ENCODE peak calls at places on chromosomes 1 and 21, in five cellular contexts. C is H9, Q is osteocyte, L is heart right ventricle, S is PC-3. X is an unnamed sample.

GRCh38 chr1:101314244-101314643 is 77.4 kb downstream of the S1PR1 start:
- DNase-seq in C (no peak), Q (no peak), L (no peak), S (peak; percentile 52), X (no peak)

GRCh38 chr1:57142999-57143398 is 177.2 kb upstream of the C8B start:
- DNase-seq in C (no peak), Q (no peak), L (no peak), S (no peak), X (no peak)

GRCh38 chr1:78370356-78370755 is 120.4 kb upstream of the PTGFR start:
- DNase-seq in C (no peak), Q (no peak), L (no peak), S (peak; percentile 43), X (no peak)

GRCh38 chr1:160370561-160371345 is 3.9 kb downstream of the NHLH1 start:
- DNase-seq in C (no peak), Q (peak; percentile 76), L (no peak), S (no peak), X (peak; percentile 21)

GRCh38 chr1:27322569-27323116 is 680 bp downstream of the TMEM222 start:
- DNase-seq in C (no peak), Q (no peak), L (no peak), S (no peak), X (no peak)

GRCh38 chr1:84260852-84261518 is 40.5 kb upstream of the SAMD13 start:
- DNase-seq in C (no peak), Q (no peak), L (no peak), S (peak; percentile 83), X (no peak)

GRCh38 chr21:14120091-14120734 is 90.5 kb downstream of the LIPI start:
- DNase-seq in C (peak; percentile 59), Q (no peak), L (peak; percentile 16), S (peak; percentile 33), X (no peak)

GRCh38 chr1:37513795-37514349 is 694 bp downstream of the MEAF6 start:
- DNase-seq in C (peak; percentile 75), Q (peak; percentile 82), L (no peak), S (peak; percentile 32), X (peak; percentile 56)

GRCh38 chr21:28636988-28637691 is 355.5 kb downstream of the LTN1 start:
- DNase-seq in C (no peak), Q (no peak), L (no peak), S (peak; percentile 96), X (no peak)

GRCh38 chr1:43074244-43074643 is 97.8 kb downstream of the EBNA1BP2 start:
- DNase-seq in C (no peak), Q (no peak), L (no peak), S (peak; percentile 70), X (no peak)

GRCh38 chr1:172452536-172453159 is 8.8 kb upstream of the PIGC start:
- DNase-seq in C (no peak), Q (no peak), L (no peak), S (peak; percentile 53), X (no peak)

GRCh38 chr1:30749691-30750583 is 7.6 kb downstream of the LAPTM5 start:
- DNase-seq in C (no peak), Q (no peak), L (no peak), S (no peak), X (no peak)

GRCh38 chr1:64823691-64824476 is 79.0 kb downstream of the RAVER2 start:
- DNase-seq in C (peak; percentile 56), Q (no peak), L (no peak), S (peak; percentile 84), X (peak; percentile 74)

GRCh38 chr1:60427701-60428100 is 354.1 kb upstream of the C1orf87 start:
- DNase-seq in C (no peak), Q (no peak), L (no peak), S (no peak), X (no peak)

GRCh38 chr1:28193701-28194161 is 17.2 kb upstream of the PTAFR start:
- DNase-seq in C (peak; percentile 93), Q (no peak), L (no peak), S (peak; percentile 77), X (no peak)

GRCh38 chr1:151370211-151370911 is 2.1 kb downstream of the SELENBP1 start:
- DNase-seq in C (no peak), Q (no peak), L (peak; percentile 69), S (no peak), X (peak; percentile 60)

GRCh38 chr1:207032528-207033017 is at the start of gene C1orf116:
- DNase-seq in C (peak; percentile 95), Q (no peak), L (no peak), S (peak; percentile 99), X (no peak)

GRCh38 chr1:19007491-19008441 is 51.3 kb upstream of the IFFO2 start:
- DNase-seq in C (no peak), Q (peak; percentile 59), L (no peak), S (peak; percentile 44), X (no peak)

GRCh38 chr1:204623365-204623893 is 62.1 kb downstream of the LRRN2 start:
- DNase-seq in C (no peak), Q (no peak), L (no peak), S (peak; percentile 92), X (no peak)

DNA sequence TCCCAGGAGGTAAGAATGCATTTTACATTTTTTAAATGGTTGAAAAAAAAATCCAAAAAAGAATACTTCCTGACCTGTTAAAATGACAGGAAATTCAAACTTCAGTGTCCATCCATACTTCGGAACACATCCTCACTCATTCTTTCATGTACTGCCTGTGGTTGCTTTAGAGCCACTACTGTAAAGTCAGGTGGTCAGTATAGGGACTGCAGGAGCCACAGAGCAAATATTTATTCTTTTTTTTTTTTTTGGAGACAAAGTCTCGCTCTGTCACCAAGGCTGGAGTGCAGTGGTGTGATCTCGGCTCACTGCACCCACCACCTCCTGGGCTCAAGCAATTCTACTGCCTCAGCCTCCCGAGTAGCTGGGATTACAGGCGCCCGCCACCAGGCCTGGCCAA is 124.7 kb downstream of the CLIC6 start:
- DNase-seq in C (no peak), Q (no peak), L (no peak), S (no peak), X (no peak)
- TF ChIP-seq CTCF in C (no peak), Q (no peak), L (no peak), S (no peak), X (no peak)

GRCh38 chr21:36087362-36088138 is 17.7 kb downstream of the CBR1 start:
- DNase-seq in C (peak; percentile 54), Q (no peak), L (no peak), S (no peak), X (no peak)
- TF ChIP-seq CTCF in C (peak; percentile 68), Q (no peak), L (no peak), S (peak; percentile 27), X (no peak)

GRCh38 chr1:225958041-225958440 is 17.0 kb upstream of the LEFTY2 start:
- DNase-seq in C (no peak), Q (no peak), L (no peak), S (no peak), X (no peak)

GRCh38 chr1:225965231-225965630 is 24.2 kb upstream of the LEFTY2 start:
- DNase-seq in C (no peak), Q (no peak), L (no peak), S (no peak), X (no peak)

GRCh38 chr1:225961659-225962439 is 20.8 kb upstream of the LEFTY2 start:
- DNase-seq in C (no peak), Q (no peak), L (no peak), S (no peak), X (no peak)

GRCh38 chr1:225963735-225964530 is 22.9 kb upstream of the LEFTY2 start:
- DNase-seq in C (no peak), Q (no peak), L (no peak), S (peak; percentile 34), X (no peak)

DNA sequence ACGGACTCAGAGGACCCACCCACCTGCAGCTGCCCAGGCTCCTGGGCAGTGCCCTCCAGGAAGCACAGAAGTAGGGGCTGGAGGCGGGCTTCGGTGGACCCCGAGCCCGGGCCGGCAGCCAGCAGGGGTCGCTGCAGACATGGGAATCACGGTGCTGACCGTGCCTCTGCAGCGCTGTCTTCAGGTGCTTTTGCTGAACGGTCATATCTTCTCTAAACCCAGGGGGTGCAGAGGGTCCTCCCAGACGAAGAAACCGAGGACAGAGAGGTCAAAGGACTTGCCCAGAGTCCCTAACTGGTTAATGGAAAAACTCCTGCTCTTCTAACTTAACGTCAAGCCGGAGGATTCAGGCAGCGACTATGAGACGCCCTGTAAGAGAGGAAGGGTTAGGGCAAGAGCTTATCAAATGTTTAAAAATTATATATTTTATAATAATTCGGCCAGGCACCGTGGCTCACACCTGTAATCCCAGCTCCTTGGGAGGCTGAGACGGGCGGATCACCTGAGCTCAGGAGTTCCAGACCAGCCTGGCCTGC is 21.5 kb upstream of the LEFTY2 start:
- DNase-seq in C (peak; percentile 90), Q (no peak), L (peak; percentile 57), S (no peak), X (no peak)
- TF ChIP-seq CTCF in C (peak; percentile 99), Q (peak; percentile 55), L (peak; percentile 52), S (peak; percentile 78), X (peak; percentile 63)

DNA sequence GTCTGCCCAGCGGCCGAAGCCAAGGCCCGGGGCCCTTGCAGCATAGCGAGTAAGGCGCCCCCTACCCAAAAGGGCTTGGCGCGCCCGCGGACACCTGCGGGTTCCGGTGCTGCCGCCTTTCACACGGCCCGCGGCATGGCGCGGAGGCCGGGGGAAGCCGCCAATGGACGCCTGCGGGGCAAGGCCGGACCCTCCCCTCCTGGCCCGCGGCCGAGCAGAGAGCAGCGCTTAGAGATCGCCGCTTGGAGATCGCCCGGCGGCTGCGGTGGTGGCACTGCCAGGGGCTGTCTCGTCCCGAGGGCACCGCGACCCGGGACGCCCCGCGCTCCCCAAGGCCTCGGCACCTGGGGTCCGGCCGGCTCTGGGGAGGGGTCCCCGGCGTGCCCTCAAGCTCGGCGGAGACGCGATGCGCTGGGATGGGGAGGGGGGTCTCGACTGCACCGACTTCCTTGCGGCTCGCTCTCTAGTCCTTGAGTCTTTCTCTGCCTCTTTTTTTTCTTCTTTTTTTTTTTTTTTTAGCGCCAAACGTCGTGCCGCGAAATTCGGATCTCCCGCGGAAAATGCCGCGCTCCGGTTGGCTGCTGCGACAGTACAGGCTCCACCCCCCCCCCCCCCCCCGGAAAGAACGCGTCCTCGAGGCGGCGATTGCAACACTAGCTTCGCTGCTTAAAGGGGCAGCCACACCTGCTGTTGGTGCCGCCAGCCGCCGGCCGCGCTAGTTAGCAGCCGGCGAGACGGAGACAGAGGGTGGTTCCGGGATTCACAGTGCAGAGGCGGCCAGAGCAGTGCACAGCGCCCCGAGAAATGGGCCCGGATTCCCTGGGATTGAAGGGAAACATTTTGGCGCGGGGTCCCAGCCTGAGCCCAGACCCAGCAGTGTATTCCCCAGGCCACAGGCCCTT is at the start of gene E2F2:
- DNase-seq in C (peak; percentile 92), Q (peak; percentile 89), L (peak; percentile 83), S (peak; percentile 81), X (peak; percentile 86)
- TF ChIP-seq CTCF in C (peak; percentile 45), Q (no peak), L (no peak), S (peak; percentile 30), X (no peak)